ENCODE peak calls at places on chromosomes 6 and 20, in eight cellular contexts. B, W, H, G, L, D, X and Q are unnamed samples.

GRCh38 chr6:31769684-31770371 is 7.3 kb downstream of the VWA7 start:
- DNase-seq in H (peak), L (peak), W (no peak), X (peak), D (peak), B (peak), G (peak), Q (no peak)

GRCh38 chr20:49701313-49701731 is 12.4 kb downstream of the B4GALT5 start:
- DNase-seq in L (peak), B (no peak), D (no peak), G (no peak), X (peak), W (no peak), H (no peak), Q (no peak)

GRCh38 chr6:26500102-26500501 is at the start of gene BTN1A1:
- DNase-seq in X (no peak), L (no peak), H (no peak), B (no peak), W (no peak), G (no peak), D (no peak), Q (no peak)

GRCh38 chr6:39927159-39927558 is 7.1 kb downstream of the MOCS1 start:
- DNase-seq in W (no peak), B (no peak), G (no peak), X (no peak), L (peak), H (no peak), D (no peak), Q (no peak)

GRCh38 chr6:76771076-76771634 is 692.1 kb downstream of the HTR1B start:
- DNase-seq in B (no peak), W (no peak), X (peak), D (no peak), H (peak), G (no peak), L (no peak), Q (no peak)

GRCh38 chr20:64224344-64225165 is 31.0 kb upstream of the PCMTD2 start:
- DNase-seq in G (no peak), W (no peak), L (peak), D (no peak), X (peak), B (no peak), H (no peak), Q (no peak)

GRCh38 chr20:47493175-47493953 is 8.3 kb upstream of the NCOA3 start:
- DNase-seq in W (peak), H (peak), D (no peak), X (peak), B (peak), L (peak), G (no peak), Q (no peak)

GRCh38 chr6:27791182-27791939 is 120.8 kb downstream of the OR2B2 start:
- DNase-seq in W (no peak), X (peak), B (peak), L (peak), G (peak), D (no peak), H (peak), Q (no peak)

GRCh38 chr6:139820191-139820590 is 445.7 kb upstream of the CITED2 start:
- DNase-seq in H (no peak), D (no peak), G (no peak), L (peak), W (no peak), X (peak), B (no peak), Q (no peak)

GRCh38 chr6:155014715-155015300 is 19.7 kb downstream of the TIAM2 start:
- DNase-seq in D (no peak), L (peak), X (peak), B (no peak), H (no peak), G (no peak), W (no peak), Q (no peak)

GRCh38 chr6:46925563-46926253 is 4.0 kb upstream of the ADGRF5 start:
- DNase-seq in L (peak), W (no peak), X (peak), D (peak), H (peak), G (no peak), B (peak), Q (no peak)

GRCh38 chr6:53235508-53235907 is 86.9 kb upstream of the GCM1 start:
- DNase-seq in B (no peak), W (no peak), L (no peak), G (no peak), H (no peak), X (no peak), D (no peak), Q (no peak)

GRCh38 chr6:157281570-157281969 is 41.7 kb downstream of the TMEM242 start:
- DNase-seq in L (no peak), X (no peak), D (no peak), B (no peak), G (no peak), W (no peak), H (peak), Q (no peak)

GRCh38 chr6:131255911-131256310 is 120.6 kb downstream of the AKAP7 start:
- DNase-seq in L (no peak), B (no peak), H (no peak), G (no peak), W (no peak), X (no peak), D (no peak), Q (no peak)

GRCh38 chr6:161393839-161394364 is 120.0 kb upstream of the AGPAT4 start:
- DNase-seq in G (peak), B (peak), D (peak), W (no peak), H (no peak), X (peak), L (peak), Q (no peak)

GRCh38 chr6:45420083-45420908 is 42.6 kb upstream of the SUPT3H start:
- DNase-seq in B (no peak), W (no peak), X (peak), L (peak), G (peak), H (no peak), D (no peak), Q (no peak)

GRCh38 chr6:45421700-45422540 is 44.2 kb upstream of the SUPT3H start:
- DNase-seq in X (peak), H (peak), D (no peak), W (peak), B (peak), L (peak), G (peak), Q (peak)

GRCh38 chr6:45417461-45417860 is 39.7 kb upstream of the SUPT3H start:
- DNase-seq in G (no peak), X (no peak), L (peak), D (no peak), W (no peak), H (no peak), B (no peak), Q (no peak)

GRCh38 chr6:45420909-45421699 is 43.4 kb upstream of the SUPT3H start:
- DNase-seq in D (no peak), W (no peak), X (peak), G (no peak), B (no peak), H (no peak), L (no peak), Q (no peak)

GRCh38 chr6:45419574-45420082 is 41.9 kb upstream of the SUPT3H start:
- DNase-seq in D (no peak), B (no peak), H (peak), L (peak), W (peak), G (peak), X (peak), Q (peak)
- TF ChIP-seq CTCF in D (peak), B (no peak), H (no peak), L (no peak), W (peak), G (no peak), X (peak), Q (peak)

GRCh38 chr6:158565482-158566040 is 5.7 kb downstream of the TMEM181 start:
- DNase-seq in X (no peak), W (no peak), B (no peak), H (no peak), L (no peak), D (no peak), G (no peak), Q (no peak)
- TF ChIP-seq CTCF in X (no peak), W (no peak), B (no peak), H (no peak), L (no peak), D (peak), G (no peak), Q (peak)

GRCh38 chr20:52251827-52252226 is 60.2 kb upstream of the ZFP64 start:
- DNase-seq in B (no peak), X (no peak), H (no peak), G (no peak), W (no peak), L (no peak), D (no peak), Q (no peak)

GRCh38 chr20:52251137-52251700 is 59.6 kb upstream of the ZFP64 start:
- DNase-seq in D (no peak), H (no peak), X (no peak), B (no peak), W (no peak), L (no peak), G (no peak), Q (no peak)

GRCh38 chr20:52259295-52259694 is 67.7 kb upstream of the ZFP64 start:
- DNase-seq in B (no peak), G (no peak), L (no peak), D (no peak), X (no peak), W (no peak), H (no peak), Q (no peak)

GRCh38 chr20:52261792-52262191 is 70.2 kb upstream of the ZFP64 start:
- DNase-seq in W (no peak), G (no peak), L (no peak), X (no peak), H (no peak), D (no peak), B (no peak), Q (no peak)

GRCh38 chr20:52256465-52256864 is 64.9 kb upstream of the ZFP64 start:
- DNase-seq in L (no peak), W (no peak), B (no peak), H (no peak), X (no peak), G (no peak), D (no peak), Q (no peak)
- TF ChIP-seq CTCF in L (no peak), W (no peak), B (no peak), H (no peak), X (no peak), G (peak), D (no peak), Q (no peak)

DNA sequence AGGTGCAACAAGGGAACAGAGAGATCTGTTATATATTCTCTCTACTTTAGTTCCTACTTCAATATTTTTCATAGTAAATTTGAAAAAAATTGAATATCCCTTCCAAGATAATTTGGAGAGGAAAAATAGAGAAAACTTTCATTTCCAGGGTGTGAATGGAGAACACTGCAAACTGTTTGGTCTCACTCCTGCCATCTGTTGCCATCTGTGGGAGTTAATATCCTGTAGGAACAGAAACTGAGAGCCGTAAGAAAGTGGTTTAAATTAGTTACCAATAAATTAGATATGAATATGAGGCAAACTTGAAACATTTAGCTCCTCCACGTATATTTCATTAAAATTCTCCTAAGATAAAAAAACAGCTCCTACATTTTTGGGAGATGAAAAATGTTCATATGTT is 4.2 kb downstream of the ZNF337 start:
- DNase-seq in B (no peak), D (no peak), G (no peak), X (no peak), L (peak), H (no peak), W (no peak), Q (no peak)
- TF ChIP-seq CTCF in B (no peak), D (no peak), G (no peak), X (no peak), L (peak), H (no peak), W (no peak), Q (no peak)

DNA sequence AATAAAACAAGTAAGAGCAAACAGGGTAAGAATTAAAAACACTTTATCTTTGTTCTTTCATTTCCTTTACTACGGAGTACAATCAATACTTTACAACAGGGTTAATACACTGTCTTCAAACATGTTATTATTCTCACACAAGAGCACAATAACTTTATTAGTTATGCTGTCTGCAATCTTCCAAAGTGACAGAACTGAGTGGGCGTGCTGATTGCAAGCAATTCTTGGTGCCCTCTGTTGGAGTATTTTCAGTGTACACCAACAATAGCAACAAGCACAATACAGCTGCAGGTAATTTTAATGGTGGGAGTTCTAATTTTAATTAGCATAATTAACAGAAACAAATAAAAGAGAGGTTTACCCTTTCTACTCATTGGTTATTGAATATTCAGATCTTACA is 33.9 kb upstream of the PTPRK start:
- DNase-seq in D (no peak), W (no peak), X (peak), L (peak), G (no peak), H (no peak), B (no peak), Q (no peak)
- TF ChIP-seq CTCF in D (peak), W (peak), X (peak), L (peak), G (no peak), H (no peak), B (no peak), Q (peak)

GRCh38 chr6:1474205-1474604 is 84.8 kb downstream of the FOXF2 start:
- DNase-seq in G (no peak), H (no peak), B (no peak), L (no peak), X (no peak), W (no peak), D (no peak), Q (no peak)
- TF ChIP-seq CTCF in G (peak), H (no peak), B (no peak), L (peak), X (no peak), W (no peak), D (no peak), Q (peak)

DNA sequence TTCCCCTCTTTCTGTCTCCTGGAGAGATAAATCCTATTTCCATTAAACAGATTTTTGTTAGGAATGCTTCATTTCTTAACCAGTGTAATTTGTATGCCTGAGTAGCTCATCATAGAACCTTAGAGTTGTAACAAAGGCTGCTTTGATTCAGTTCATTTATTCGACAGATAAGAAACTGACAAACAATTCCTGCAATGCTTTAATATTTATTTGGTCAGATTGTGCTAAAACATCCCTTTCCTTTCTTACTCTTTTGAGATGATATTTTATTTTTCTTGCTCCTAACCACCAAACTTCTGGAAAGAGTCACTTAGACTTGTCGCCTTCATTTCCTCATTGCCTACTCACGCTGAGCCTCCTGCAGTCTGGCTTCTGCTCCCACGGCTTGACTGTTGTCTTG is 89.0 kb upstream of the SUPT3H start:
- DNase-seq in L (no peak), X (no peak), W (no peak), H (no peak), D (no peak), B (no peak), G (no peak), Q (no peak)
- TF ChIP-seq CTCF in L (no peak), X (no peak), W (no peak), H (no peak), D (no peak), B (no peak), G (no peak), Q (no peak)